ENCODE peak calls at places on chromosome 9, in nine cellular contexts. Q, Z, L, M, Y, J, T, V and U are unnamed samples.

GRCh38 chr9:87256973-87257372 is 240.7 kb upstream of the DAPK1 start:
- DNase-seq in Y (no peak), J (no peak), V (no peak), T (no peak), Q (no peak), M (no peak), Z (no peak), L (no peak), U (no peak)

GRCh38 chr9:32378993-32379729 is 5.3 kb upstream of the ACO1 start:
- DNase-seq in Q (no peak), Z (peak), L (no peak), M (peak), Y (peak), J (no peak), V (no peak), T (no peak), U (peak)

GRCh38 chr9:12464368-12464767 is 228.8 kb upstream of the TYRP1 start:
- DNase-seq in Y (no peak), Z (no peak), M (no peak), L (no peak), J (no peak), V (no peak), Q (no peak), T (no peak), U (no peak)

GRCh38 chr9:121753802-121754654 is 102.6 kb downstream of the DAB2IP start:
- DNase-seq in Q (no peak), L (no peak), Z (no peak), T (no peak), J (peak), M (no peak), V (no peak), Y (no peak), U (no peak)

GRCh38 chr9:21455320-21455719 is 15.1 kb downstream of the IFNA1 start:
- DNase-seq in M (peak), Q (no peak), Z (peak), J (no peak), V (no peak), Y (no peak), T (no peak), L (no peak), U (peak)

GRCh38 chr9:3238241-3238640 is 287.6 kb downstream of the RFX3 start:
- DNase-seq in Y (no peak), T (no peak), V (no peak), M (no peak), Z (no peak), L (no peak), J (no peak), Q (no peak), U (no peak)

GRCh38 chr9:115913666-115914065 is 239.9 kb upstream of the PAPPA start:
- DNase-seq in Q (no peak), Z (no peak), L (no peak), V (no peak), T (no peak), Y (no peak), M (no peak), J (no peak), U (no peak)

GRCh38 chr9:125749951-125750655 is 2.9 kb downstream of the PBX3 start:
- DNase-seq in Q (no peak), M (no peak), Z (no peak), Y (no peak), L (no peak), J (no peak), T (no peak), V (no peak), U (no peak)

GRCh38 chr9:92295240-92295790 is 1.8 kb upstream of the IARS1 start:
- DNase-seq in V (no peak), L (no peak), Y (no peak), Q (no peak), J (no peak), M (no peak), T (no peak), Z (no peak), U (no peak)

GRCh38 chr9:19975499-19975898 is 186.7 kb upstream of the SLC24A2 start:
- DNase-seq in M (no peak), T (no peak), Q (no peak), Z (no peak), J (no peak), Y (no peak), V (no peak), L (no peak), U (no peak)

GRCh38 chr9:134355158-134355557 is 28.9 kb downstream of the RXRA start:
- DNase-seq in V (no peak), L (no peak), Q (no peak), M (no peak), T (no peak), J (no peak), Y (no peak), Z (no peak), U (no peak)

GRCh38 chr9:121783523-121784507 is 132.4 kb downstream of the DAB2IP start:
- DNase-seq in M (no peak), Q (no peak), T (no peak), Y (peak), Z (no peak), V (no peak), L (peak), J (peak), U (peak)

GRCh38 chr9:42852133-42852532 is 668.7 kb downstream of the SPATA31A6 start:
- DNase-seq in V (no peak), L (peak), Y (no peak), Q (peak), Z (no peak), T (no peak), J (no peak), M (peak), U (peak)

DNA sequence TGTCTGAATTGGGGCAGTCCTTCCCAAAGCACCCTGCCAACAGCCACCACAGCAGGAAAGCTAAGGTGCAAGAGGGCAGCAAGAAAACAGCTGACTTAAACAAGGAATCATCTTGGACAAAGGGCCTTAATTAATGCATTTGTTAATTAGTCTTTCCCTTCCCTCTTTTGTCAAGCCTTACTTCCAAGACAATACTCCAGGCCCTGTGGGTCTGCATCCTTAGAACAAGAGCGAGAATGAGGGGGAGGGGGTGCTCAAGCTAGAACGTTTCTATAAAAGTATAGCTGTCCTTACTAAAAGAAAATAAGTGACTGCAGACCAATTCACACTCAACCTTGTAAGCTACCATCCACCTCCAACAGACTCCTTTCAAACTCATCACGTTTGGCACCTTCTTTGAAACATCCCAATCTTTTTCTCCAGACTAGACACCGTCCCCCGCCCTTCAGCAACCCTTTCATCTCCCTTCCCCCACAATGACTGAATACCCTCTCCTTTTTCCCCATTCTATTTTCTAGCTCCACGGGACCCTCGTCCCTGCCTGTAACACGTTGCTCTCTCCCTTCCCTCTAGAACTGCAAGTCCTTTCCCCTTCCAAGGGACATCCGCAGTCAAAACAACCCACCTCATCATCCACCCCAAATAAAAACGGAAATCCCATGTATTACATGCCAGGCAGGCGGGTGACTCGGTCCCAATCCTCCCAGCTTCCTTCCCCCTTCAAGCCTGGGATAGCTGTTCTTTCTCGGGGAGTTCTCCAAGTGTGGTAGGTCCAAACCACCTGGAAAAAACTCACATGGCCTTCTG is 85.8 kb upstream of the RNF38 start:
- DNase-seq in J (no peak), Y (peak), M (no peak), T (no peak), Z (no peak), L (no peak), Q (no peak), V (no peak), U (peak)
- TF ChIP-seq CTCF in J (no peak), Y (no peak), M (no peak), T (no peak), Z (no peak), L (no peak), Q (no peak), V (no peak), U (no peak)

GRCh38 chr9:135929656-135930445 is 22.5 kb upstream of the CAMSAP1 start:
- DNase-seq in M (no peak), J (no peak), L (peak), V (no peak), Q (no peak), Y (no peak), T (no peak), Z (no peak), U (no peak)

GRCh38 chr9:135928731-135929655 is 21.6 kb upstream of the CAMSAP1 start:
- DNase-seq in L (peak), Y (no peak), Z (no peak), M (no peak), Q (no peak), V (no peak), J (no peak), T (no peak), U (no peak)

GRCh38 chr9:135932656-135933055 is 25.3 kb upstream of the CAMSAP1 start:
- DNase-seq in J (no peak), V (no peak), L (peak), Q (no peak), Z (no peak), T (no peak), M (no peak), Y (no peak), U (no peak)

GRCh38 chr9:135931349-135931820 is 24.0 kb upstream of the CAMSAP1 start:
- DNase-seq in J (no peak), V (no peak), Z (no peak), T (no peak), Q (no peak), L (peak), M (no peak), Y (no peak), U (no peak)

GRCh38 chr9:135930446-135931345 is 23.4 kb upstream of the CAMSAP1 start:
- DNase-seq in J (no peak), L (no peak), T (no peak), M (no peak), Z (no peak), Y (no peak), Q (no peak), V (no peak), U (no peak)
- TF ChIP-seq POLR2A in J (no peak), L (no peak), T (no peak), M (no peak), Z (no peak), Y (no peak), Q (no peak), V (no peak), U (no peak)

DNA sequence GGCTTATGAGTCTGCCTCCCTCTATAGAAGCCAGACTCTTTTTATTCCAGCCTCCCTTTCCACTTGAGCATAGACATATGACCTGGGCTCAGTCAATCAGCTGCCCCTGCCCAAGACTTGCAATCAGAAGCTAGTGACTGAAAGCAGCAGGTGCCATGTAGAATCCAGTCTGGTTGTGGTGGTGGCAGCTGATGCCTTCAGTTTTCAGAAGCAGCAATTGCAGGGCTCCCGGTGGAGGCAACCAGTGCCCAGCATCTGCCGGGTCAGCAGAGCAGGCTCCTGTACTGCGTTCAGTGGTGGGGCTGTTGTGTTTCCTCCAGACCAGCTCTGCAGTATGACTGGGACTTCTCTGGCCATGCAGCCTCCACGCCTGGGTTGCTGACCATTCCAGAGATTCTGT is 53.9 kb upstream of the PALM2AKAP2 start:
- DNase-seq in T (no peak), M (no peak), Z (no peak), Q (no peak), L (peak), J (no peak), V (no peak), Y (no peak), U (no peak)
- TF ChIP-seq CTCF in T (no peak), M (no peak), Z (no peak), Q (no peak), L (no peak), J (no peak), V (no peak), Y (no peak), U (no peak)

GRCh38 chr9:130023994-130024596 is 18.9 kb downstream of the FNBP1 start:
- DNase-seq in Y (no peak), T (no peak), Z (no peak), L (no peak), J (no peak), V (no peak), Q (no peak), M (no peak), U (no peak)
- TF ChIP-seq POLR2A in Y (no peak), T (no peak), Z (no peak), L (no peak), J (no peak), V (no peak), Q (no peak), M (no peak), U (no peak)

DNA sequence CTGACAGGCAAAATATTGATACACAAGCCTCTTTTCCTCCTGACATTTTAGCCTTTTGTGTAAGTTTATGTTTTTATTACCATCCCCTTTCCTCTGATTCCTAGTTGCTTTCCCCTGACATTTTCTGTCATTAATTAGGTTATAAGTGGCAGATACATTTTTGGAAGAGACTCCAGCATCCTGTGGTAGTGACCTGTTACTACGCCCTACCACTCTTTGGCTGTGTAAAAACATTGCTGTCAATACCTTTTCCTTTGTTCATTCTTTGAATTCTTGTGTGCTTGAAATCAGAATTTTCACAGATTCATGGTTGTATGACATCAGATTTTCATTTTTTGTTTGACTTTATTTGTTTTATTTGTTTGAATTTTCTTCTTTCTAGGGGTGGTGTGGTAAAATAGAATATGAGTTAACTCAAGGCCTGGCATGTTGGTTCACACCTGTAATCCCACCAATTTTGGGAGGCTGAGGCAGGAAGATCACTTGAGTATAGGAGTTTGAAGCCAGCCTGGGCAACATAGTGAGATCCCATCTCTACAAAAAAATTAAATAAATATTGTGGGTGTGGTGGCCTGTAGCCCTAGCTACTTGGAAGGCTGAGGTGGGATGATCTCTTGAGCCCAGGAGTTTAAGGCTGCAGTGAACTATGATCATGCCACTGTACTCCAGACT is 43.4 kb downstream of the UBE2R2 start:
- DNase-seq in J (no peak), Z (no peak), V (no peak), Y (no peak), L (no peak), Q (no peak), M (no peak), T (no peak), U (no peak)
- TF ChIP-seq CTCF in J (no peak), Z (no peak), V (no peak), Y (no peak), L (no peak), Q (no peak), M (no peak), T (no peak), U (no peak)

GRCh38 chr9:137551656-137552534 is at the start of gene MRPL41:
- DNase-seq in V (peak), Z (peak), M (peak), L (peak), J (peak), Y (peak), T (peak), Q (peak), U (peak)
- TF ChIP-seq POLR2A in V (peak), Z (peak), M (peak), L (no peak), J (peak), Y (peak), T (peak), Q (peak), U (peak)

GRCh38 chr9:75855509-75855908 is 35.0 kb upstream of the PCSK5 start:
- DNase-seq in Z (peak), J (no peak), Q (no peak), M (peak), Y (no peak), L (no peak), T (no peak), V (no peak), U (peak)
- TF ChIP-seq CTCF in Z (peak), J (no peak), Q (peak), M (peak), Y (peak), L (peak), T (peak), V (peak), U (peak)

DNA sequence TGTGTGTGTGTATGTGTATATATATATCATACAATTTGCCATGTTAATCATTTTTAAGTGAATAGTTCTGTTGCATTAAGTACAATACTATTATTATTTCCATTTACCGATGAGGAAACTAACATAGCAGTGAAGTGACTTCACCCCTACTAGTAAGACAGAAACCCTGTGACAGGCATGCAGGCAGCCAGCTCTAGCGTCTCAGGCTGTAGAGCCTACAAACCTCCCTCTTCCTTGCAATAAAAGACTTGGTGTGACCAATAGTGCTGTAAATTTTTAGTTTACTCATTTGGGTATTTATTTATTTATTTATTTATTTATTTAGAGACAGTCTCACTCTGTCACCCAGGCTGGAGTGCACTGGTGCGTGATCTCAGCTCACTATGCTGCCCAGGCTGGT is 24.7 kb downstream of the FNBP1 start:
- DNase-seq in L (no peak), V (no peak), Y (no peak), Z (no peak), Q (no peak), T (no peak), J (no peak), M (no peak), U (no peak)
- TF ChIP-seq POLR2A in L (no peak), V (no peak), Y (no peak), Z (no peak), Q (no peak), T (no peak), J (no peak), M (no peak), U (no peak)

DNA sequence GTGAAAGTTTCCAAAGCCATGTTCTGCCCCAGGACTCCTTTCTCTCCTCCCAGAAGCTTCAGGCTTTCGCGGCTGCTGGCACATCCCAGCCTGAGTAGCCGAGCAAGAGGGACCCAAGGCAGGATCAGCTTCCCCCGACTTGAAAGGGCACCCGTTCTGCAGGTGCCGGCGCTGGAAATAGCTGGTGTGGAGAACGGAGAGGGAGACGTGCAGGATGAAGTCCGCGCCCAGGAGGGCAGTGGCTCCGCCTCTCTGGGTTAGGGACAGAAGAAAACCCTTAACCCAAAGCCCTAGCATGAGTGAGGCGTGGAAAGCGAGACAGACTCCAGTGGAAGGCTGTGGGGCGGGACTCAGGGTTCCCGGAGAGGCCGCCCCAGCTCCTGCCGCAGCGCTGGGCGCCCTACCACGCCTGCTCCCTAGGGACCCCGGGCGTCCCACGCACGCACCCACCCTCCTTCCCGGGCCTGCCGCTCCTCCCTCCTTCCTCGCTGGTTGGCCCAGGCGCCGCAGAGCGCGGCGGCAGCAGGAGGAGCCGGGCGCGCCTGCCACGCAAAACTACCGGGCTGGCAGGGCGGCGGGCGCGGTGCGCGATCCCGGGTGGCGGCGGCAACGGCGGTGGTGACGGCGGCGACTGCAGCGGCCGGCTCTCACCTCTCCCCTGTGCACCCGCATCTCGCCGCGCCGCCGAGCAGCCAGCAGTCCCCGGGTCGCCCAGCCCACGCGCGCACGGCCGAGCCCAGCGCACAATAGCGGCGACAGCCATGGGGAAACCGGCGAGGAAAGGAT is at the start of gene SLC1A1:
- DNase-seq in Y (peak), J (no peak), M (peak), T (peak), L (peak), Z (peak), Q (peak), V (no peak), U (peak)
- TF ChIP-seq CTCF in Y (no peak), J (no peak), M (no peak), T (peak), L (no peak), Z (no peak), Q (no peak), V (no peak), U (no peak)